ENCODE peak calls at places on chromosomes 1 and 21, in five cellular contexts. L, Q, V, R and X are unnamed samples.

GRCh38 chr1:35925741-35926140 is 5.2 kb upstream of the AGO3 start:
- DNase-seq in R (no peak), Q (no peak), V (no peak), L (peak), X (no peak)

GRCh38 chr1:215710340-215710971 is 143.4 kb downstream of the KCTD3 start:
- DNase-seq in Q (peak), L (peak), V (peak), R (no peak), X (peak)

GRCh38 chr1:66253330-66253921 is 280.5 kb upstream of the SGIP1 start:
- DNase-seq in V (peak), R (no peak), L (peak), Q (no peak), X (peak)

GRCh38 chr21:16195476-16195875 is 465.7 kb downstream of the USP25 start:
- DNase-seq in L (peak), V (peak), Q (no peak), R (no peak), X (peak)

GRCh38 chr1:75985827-75986226 is 53.6 kb upstream of the ASB17 start:
- DNase-seq in Q (peak), R (no peak), L (no peak), V (no peak), X (peak)

GRCh38 chr1:168291222-168291824 is 10.6 kb downstream of the TBX19 start:
- DNase-seq in Q (no peak), V (no peak), L (no peak), R (no peak), X (no peak)

GRCh38 chr21:43266534-43266933 is 97.7 kb downstream of the CRYAA start:
- DNase-seq in V (no peak), L (no peak), R (no peak), Q (no peak), X (no peak)

GRCh38 chr1:110051262-110051648 is 16.8 kb downstream of the STRIP1 start:
- DNase-seq in Q (no peak), L (no peak), V (no peak), R (no peak), X (peak)

GRCh38 chr1:168512864-168513595 is 30.8 kb downstream of the XCL2 start:
- DNase-seq in Q (no peak), R (no peak), L (no peak), V (no peak), X (no peak)

GRCh38 chr1:201761871-201762270 is 67.1 kb upstream of the IPO9 start:
- DNase-seq in V (no peak), Q (no peak), R (no peak), L (no peak), X (no peak)

GRCh38 chr1:26790551-26790953 is 2.8 kb downstream of the PIGV start:
- DNase-seq in R (no peak), V (peak), L (no peak), Q (no peak), X (peak)

GRCh38 chr1:152190589-152190988 is 31.6 kb upstream of the RPTN start:
- DNase-seq in Q (no peak), L (peak), R (no peak), V (no peak), X (peak)

GRCh38 chr1:30471307-30471706 is 252.1 kb downstream of the MATN1 start:
- DNase-seq in V (no peak), Q (no peak), L (no peak), R (no peak), X (no peak)

GRCh38 chr1:154179951-154180687 is 11.8 kb downstream of the TPM3 start:
- DNase-seq in L (no peak), R (no peak), Q (no peak), V (no peak), X (no peak)